ENCODE peak calls at places on chromosomes 7 and 10, in nine cellular contexts. T is brain microvascular endothelial cell, P is IMR-90, I is prostate gland, J is iPS DF 6.9, E is tibial nerve, B is tibial artery, F is breast epithelium, Q is aorta. R is an unnamed sample.
A peak's percentile ranks its signal among the peaks of the same experiment; 100 is the strongest.

GRCh38 chr7:73463260-73463659 is 29.7 kb downstream of the FZD9 start:
- DNase-seq in T (no peak), P (no peak), I (no peak), J (no peak), E (no peak), B (no peak), F (no peak), Q (no peak), R (no peak)

GRCh38 chr10:114767101-114767588 is 54.4 kb upstream of the FHIP2A start:
- DNase-seq in T (peak; percentile 45), P (peak; percentile 74), I (no peak), J (no peak), E (no peak), B (no peak), F (no peak), Q (no peak), R (no peak)

GRCh38 chr10:80500572-80501380 is 36.9 kb upstream of the SH2D4B start:
- DNase-seq in T (peak; percentile 40), P (no peak), I (no peak), J (no peak), E (peak; percentile 58), B (peak; percentile 66), F (no peak), Q (no peak), R (peak; percentile 40)

GRCh38 chr7:132656846-132657776 is 80.8 kb upstream of the PLXNA4 start:
- DNase-seq in T (no peak), P (peak; percentile 2), I (no peak), J (no peak), E (no peak), B (no peak), F (no peak), Q (no peak), R (no peak)

GRCh38 chr10:114024876-114025609 is 18.6 kb upstream of the ADRB1 start:
- DNase-seq in T (no peak), P (peak; percentile 20), I (no peak), J (no peak), E (no peak), B (no peak), F (no peak), Q (no peak), R (no peak)

GRCh38 chr7:153475240-153475639 is 577.0 kb upstream of the DPP6 start:
- DNase-seq in T (no peak), P (no peak), I (no peak), J (no peak), E (no peak), B (no peak), F (no peak), Q (no peak), R (no peak)

GRCh38 chr7:108351715-108352114 is 104.5 kb downstream of the NRCAM start:
- DNase-seq in T (no peak), P (no peak), I (no peak), J (no peak), E (no peak), B (no peak), F (no peak), Q (no peak), R (no peak)

GRCh38 chr10:34236927-34237326 is 578.2 kb downstream of the PARD3 start:
- DNase-seq in T (no peak), P (peak; percentile 69), I (no peak), J (no peak), E (no peak), B (no peak), F (no peak), Q (no peak), R (no peak)

GRCh38 chr10:74024600-74024999 is 26.7 kb downstream of the VCL start:
- DNase-seq in T (no peak), P (no peak), I (no peak), J (no peak), E (no peak), B (no peak), F (no peak), Q (no peak), R (no peak)

GRCh38 chr7:25861704-25862253 is 290.2 kb upstream of the NFE2L3 start:
- DNase-seq in T (no peak), P (no peak), I (no peak), J (no peak), E (no peak), B (no peak), F (no peak), Q (no peak), R (no peak)

DNA sequence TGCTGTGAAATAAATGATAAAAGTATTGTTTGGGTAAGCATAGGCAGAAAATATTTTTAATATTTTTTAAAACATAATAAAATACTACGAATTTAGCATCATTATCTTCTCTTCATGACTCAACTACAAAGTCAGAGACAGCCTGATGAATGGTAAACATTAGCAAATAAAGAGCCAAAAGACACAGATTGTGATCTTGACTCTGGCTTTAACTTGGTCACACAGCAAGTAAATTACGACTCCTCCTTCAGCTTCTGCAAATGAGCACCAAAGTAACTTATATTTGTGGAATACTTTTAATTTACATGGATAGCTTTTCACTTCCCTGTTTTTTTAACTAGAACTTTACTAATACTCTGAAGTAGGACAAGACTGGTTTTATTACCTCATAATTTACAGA is 134.0 kb downstream of the CPEB3 start:
- DNase-seq in T (no peak), P (peak; percentile 39), I (peak; percentile 9), J (no peak), E (no peak), B (no peak), F (no peak), Q (no peak), R (no peak)
- H3K27ac ChIP-seq in T (no peak overlapping the region), P (no peak overlapping the region), I (no peak overlapping the region), J (no peak overlapping the region), E (no peak overlapping the region), B (no peak overlapping the region), F (no peak overlapping the region), Q (no peak overlapping the region), R (peak overlapping the region; percentile 17)

GRCh38 chr10:100729877-100730738 is 15.3 kb upstream of the PAX2 start:
- DNase-seq in T (no peak), P (no peak), I (no peak), J (no peak), E (no peak), B (no peak), F (no peak), Q (no peak), R (no peak)

GRCh38 chr10:100731603-100732596 is 13.5 kb upstream of the PAX2 start:
- DNase-seq in T (no peak), P (no peak), I (no peak), J (no peak), E (no peak), B (no peak), F (no peak), Q (no peak), R (no peak)

GRCh38 chr10:100730739-100731602 is 14.4 kb upstream of the PAX2 start:
- DNase-seq in T (peak; percentile 31), P (peak; percentile 6), I (no peak), J (no peak), E (no peak), B (no peak), F (no peak), Q (no peak), R (no peak)

GRCh38 chr10:100727808-100728207 is 17.6 kb upstream of the PAX2 start:
- DNase-seq in T (no peak), P (no peak), I (no peak), J (no peak), E (no peak), B (no peak), F (no peak), Q (no peak), R (no peak)

DNA sequence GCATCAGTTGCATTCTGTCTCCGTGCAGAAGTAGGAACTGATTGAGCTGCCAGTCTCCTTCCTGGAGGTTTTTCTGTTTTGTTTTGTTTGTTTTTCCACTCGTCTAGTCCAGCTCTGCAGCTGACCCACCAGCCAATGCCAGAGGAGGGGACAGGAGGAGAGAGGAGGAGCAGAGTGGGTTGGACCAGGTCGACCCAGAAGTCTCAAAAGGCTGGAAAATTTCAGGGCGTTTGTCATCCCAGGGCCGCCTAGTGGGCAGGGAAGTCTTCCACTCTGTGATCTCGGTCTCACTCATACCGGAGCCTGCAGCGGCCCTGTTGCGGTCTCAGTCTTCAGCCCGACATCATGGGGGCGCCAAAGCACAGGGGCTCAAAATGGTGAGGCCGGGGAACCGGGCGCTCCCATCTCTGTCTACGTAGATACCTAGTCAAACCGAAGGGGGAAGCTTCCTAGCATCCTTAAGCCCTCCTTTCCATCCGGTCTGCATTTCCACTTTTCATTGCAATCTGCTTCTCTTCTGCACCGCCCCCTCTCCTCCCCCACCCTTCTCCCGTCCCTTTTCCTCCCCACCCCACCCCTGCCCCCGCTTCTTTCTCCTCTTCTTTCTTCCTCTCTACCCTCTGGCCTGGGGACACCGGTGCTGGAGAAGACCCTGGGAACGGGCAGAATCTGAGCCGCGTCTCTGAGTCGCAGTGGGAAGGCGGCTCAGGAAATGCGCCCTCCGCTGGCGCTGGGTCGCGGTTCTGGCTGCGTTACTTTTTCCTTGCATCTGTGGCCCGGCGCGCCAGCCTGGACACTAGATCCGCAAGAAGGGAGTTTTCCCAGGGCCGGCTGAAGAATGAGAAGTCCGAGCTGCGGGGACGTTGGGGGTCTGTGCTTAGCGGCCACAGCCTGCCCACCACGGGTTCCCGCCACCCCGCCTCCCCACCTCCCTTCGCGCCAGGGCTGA is 16.2 kb upstream of the PAX2 start:
- DNase-seq in T (no peak), P (peak; percentile 13), I (no peak), J (no peak), E (no peak), B (no peak), F (no peak), Q (no peak), R (no peak)
- H3K27me3 ChIP-seq in T (peaks cover 69% of the 10 kb centered on the region), P (peaks cover 78% of the 10 kb centered on the region), I (peaks cover 56% of the 10 kb centered on the region), J (peaks cover 94% of the 10 kb centered on the region), E (peaks cover 2% of the 10 kb centered on the region), B (no peaks in the 10 kb centered on the region), F (peaks cover 3% of the 10 kb centered on the region), Q (peaks cover 3% of the 10 kb centered on the region), R (peaks cover 41% of the 10 kb centered on the region)

GRCh38 chr10:124699471-124700292 is 44.5 kb downstream of the FAM53B start:
- DNase-seq in T (no peak), P (no peak), I (no peak), J (no peak), E (no peak), B (no peak), F (no peak), Q (peak; percentile 46), R (peak; percentile 50)
- H3K27ac ChIP-seq in T (no peak overlapping the region), P (no peak overlapping the region), I (peak overlapping the region; percentile 10), J (no peak overlapping the region), E (peak overlapping the region; percentile 91), B (peak overlapping the region; percentile 68), F (no peak overlapping the region), Q (no peak overlapping the region), R (peak overlapping the region; percentile 92)

DNA sequence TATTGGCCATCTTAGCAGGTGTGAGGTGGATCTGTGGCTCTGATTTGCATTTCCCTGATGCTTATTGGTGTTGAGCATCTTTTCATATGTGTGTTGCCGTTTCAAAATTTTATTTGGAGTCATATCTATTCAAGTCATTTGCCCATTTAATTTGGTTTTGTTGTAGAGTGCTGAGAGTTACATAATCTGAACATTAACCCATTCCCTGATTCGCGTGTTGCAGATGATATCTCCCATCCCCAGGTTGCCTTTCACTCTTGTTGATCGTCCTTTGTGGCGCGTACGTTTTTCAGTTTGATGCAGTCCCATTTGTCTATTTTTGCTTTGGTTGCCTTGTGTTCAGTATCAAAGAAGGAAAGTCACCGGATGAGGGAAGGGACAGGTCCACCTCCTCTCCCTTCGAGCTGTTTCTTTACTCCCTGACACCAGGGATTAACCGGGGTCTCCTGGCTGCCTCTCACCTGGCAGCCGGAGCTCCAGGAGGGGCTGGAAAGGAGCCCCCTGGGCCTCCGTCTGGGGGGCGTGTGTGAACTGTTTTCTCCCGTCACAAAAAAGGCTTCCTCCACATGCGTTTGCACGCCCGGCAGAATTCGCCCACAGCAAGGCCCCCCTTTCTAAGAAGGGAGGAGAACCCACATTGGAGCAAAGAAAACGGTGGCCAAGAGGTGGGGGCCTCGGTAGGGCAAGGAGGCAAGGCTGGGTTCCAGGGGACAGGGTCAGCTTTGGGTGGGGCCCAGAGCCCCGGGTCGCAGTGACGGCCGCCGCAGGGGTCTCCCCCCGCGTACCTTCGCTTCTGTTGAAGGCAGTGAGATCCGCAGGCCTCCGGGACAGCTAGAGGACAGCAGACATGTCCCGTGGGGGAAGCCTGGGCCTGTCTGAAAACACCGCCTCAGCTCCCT is 8.3 kb downstream of the MNX1 start:
- DNase-seq in T (no peak), P (no peak), I (no peak), J (no peak), E (no peak), B (no peak), F (no peak), Q (no peak), R (no peak)
- H3K27me3 ChIP-seq in T (peaks cover 89% of the 10 kb centered on the region), P (peaks cover 94% of the 10 kb centered on the region), I (peaks cover 49% of the 10 kb centered on the region), J (peaks cover 89% of the 10 kb centered on the region), E (peaks cover 2% of the 10 kb centered on the region), B (peaks cover 8% of the 10 kb centered on the region), F (peaks cover 8% of the 10 kb centered on the region), Q (no peaks in the 10 kb centered on the region), R (no peaks in the 10 kb centered on the region)

R was measured in psoas muscle.